ENCODE peak calls at places on chromosomes 11 and 22, in six cellular contexts. O, N, S, M, L and U are unnamed samples.

GRCh38 chr11:1267441-1268100 is 41.9 kb downstream of the TOLLIP start:
- DNase-seq in O (no peak), N (no peak), S (no peak), M (no peak), L (no peak), U (no peak)

GRCh38 chr22:19285831-19286230 is 5.7 kb downstream of the CLTCL1 start:
- DNase-seq in O (no peak), N (no peak), S (no peak), M (no peak), L (no peak), U (no peak)

GRCh38 chr11:134391656-134392055 is 20.4 kb downstream of the B3GAT1 start:
- DNase-seq in O (no peak), N (no peak), S (no peak), M (no peak), L (no peak), U (no peak)

GRCh38 chr22:39298194-39298987 is 21.0 kb downstream of the RPL3 start:
- DNase-seq in O (no peak), N (no peak), S (no peak), M (no peak), L (no peak), U (no peak)

GRCh38 chr22:24894220-24894975 is 52.1 kb downstream of the LHFPL7 start:
- DNase-seq in O (peak), N (no peak), S (peak), M (peak), L (no peak), U (no peak)

GRCh38 chr11:1446623-1447022 is 40.0 kb downstream of the MOB2 start:
- DNase-seq in O (no peak), N (no peak), S (no peak), M (no peak), L (no peak), U (no peak)

GRCh38 chr11:91220476-91221202 is 997.8 kb upstream of the CHORDC1 start:
- DNase-seq in O (peak), N (no peak), S (no peak), M (no peak), L (no peak), U (no peak)

GRCh38 chr11:89489930-89490329 is 1.2 kb downstream of the NOX4 start:
- DNase-seq in O (no peak), N (no peak), S (no peak), M (no peak), L (no peak), U (no peak)

GRCh38 chr11:64934765-64935633 is 694 bp downstream of the GPHA2 start:
- DNase-seq in O (no peak), N (peak), S (no peak), M (no peak), L (no peak), U (no peak)

GRCh38 chr11:17827006-17827405 is 92.4 kb downstream of the KCNC1 start:
- DNase-seq in O (peak), N (no peak), S (no peak), M (no peak), L (peak), U (no peak)

GRCh38 chr11:76152086-76152658 is 54.1 kb downstream of the WNT11 start:
- DNase-seq in O (peak), N (peak), S (peak), M (peak), L (peak), U (peak)

GRCh38 chr22:40628354-40629042 is 8.0 kb downstream of the MRTFA start:
- DNase-seq in O (no peak), N (no peak), S (no peak), M (no peak), L (no peak), U (peak)

GRCh38 chr22:22141771-22142591 is 102.6 kb upstream of the VPREB1 start:
- DNase-seq in O (no peak), N (no peak), S (no peak), M (no peak), L (no peak), U (no peak)

GRCh38 chr11:21511835-21512440 is 680.9 kb upstream of the ANO5 start:
- DNase-seq in O (peak), N (peak), S (peak), M (no peak), L (peak), U (peak)

GRCh38 chr22:40665312-40665711 is 14.0 kb upstream of the MCHR1 start:
- DNase-seq in O (no peak), N (no peak), S (no peak), M (peak), L (no peak), U (no peak)

GRCh38 chr22:27149886-27150529 is 492.6 kb downstream of the MIAT start:
- DNase-seq in O (no peak), N (no peak), S (no peak), M (no peak), L (no peak), U (no peak)

GRCh38 chr11:100682247-100682969 is 4.7 kb upstream of the ARHGAP42 start:
- DNase-seq in O (peak), N (no peak), S (no peak), M (no peak), L (no peak), U (no peak)

GRCh38 chr22:19823638-19824196 is 31.0 kb downstream of the GNB1L start:
- DNase-seq in O (no peak), N (peak), S (no peak), M (peak), L (no peak), U (peak)

GRCh38 chr22:27726726-27727449 is 74.7 kb downstream of the MN1 start:
- DNase-seq in O (peak), N (no peak), S (no peak), M (peak), L (no peak), U (peak)

GRCh38 chr11:8671242-8671641 is 11.2 kb downstream of the TRIM66 start:
- DNase-seq in O (peak), N (peak), S (no peak), M (peak), L (peak), U (no peak)

GRCh38 chr22:44407404-44408226 is 90.4 kb downstream of the RTL6 start:
- DNase-seq in O (no peak), N (peak), S (no peak), M (peak), L (no peak), U (peak)

GRCh38 chr11:86152006-86152862 is 83.3 kb upstream of the PICALM start:
- DNase-seq in O (no peak), N (no peak), S (no peak), M (no peak), L (no peak), U (no peak)

GRCh38 chr11:105027671-105028070 is 4.7 kb upstream of the CASP5 start:
- DNase-seq in O (no peak), N (no peak), S (no peak), M (no peak), L (no peak), U (no peak)

GRCh38 chr11:105022527-105022926 is 441 bp downstream of the CASP5 start:
- DNase-seq in O (no peak), N (no peak), S (no peak), M (no peak), L (no peak), U (no peak)

GRCh38 chr11:105024394-105024793 is 1.4 kb upstream of the CASP5 start:
- DNase-seq in O (no peak), N (no peak), S (no peak), M (no peak), L (no peak), U (no peak)

DNA sequence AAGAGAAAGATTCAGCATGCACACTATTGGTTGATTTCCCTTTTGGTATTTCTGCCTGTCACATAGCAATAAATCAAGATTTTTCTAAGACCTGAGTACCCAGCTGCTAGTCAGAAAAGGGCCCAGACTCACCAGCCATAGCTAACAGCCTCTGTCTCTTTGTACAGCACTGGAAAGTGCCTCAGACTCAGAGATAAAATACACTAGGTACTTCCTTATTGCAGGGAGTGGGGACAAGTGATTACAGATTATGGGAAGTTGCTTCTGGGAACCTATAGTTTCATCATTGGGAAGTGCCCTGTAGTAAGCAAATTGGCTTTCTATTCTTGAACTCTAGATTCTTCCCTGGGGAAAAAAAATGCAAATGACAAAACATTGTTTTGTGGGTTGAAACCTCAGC is at the start of gene CASP5:
- DNase-seq in O (no peak), N (no peak), S (no peak), M (no peak), L (no peak), U (no peak)
- TF ChIP-seq CTCF in O (no peak), N (no peak), S (no peak), M (no peak), L (no peak), U (no peak)

GRCh38 chr11:122578168-122578825 is 77.2 kb upstream of the UBASH3B start:
- DNase-seq in O (peak), N (no peak), S (no peak), M (no peak), L (no peak), U (no peak)
- TF ChIP-seq CTCF in O (no peak), N (peak), S (no peak), M (no peak), L (no peak), U (no peak)

DNA sequence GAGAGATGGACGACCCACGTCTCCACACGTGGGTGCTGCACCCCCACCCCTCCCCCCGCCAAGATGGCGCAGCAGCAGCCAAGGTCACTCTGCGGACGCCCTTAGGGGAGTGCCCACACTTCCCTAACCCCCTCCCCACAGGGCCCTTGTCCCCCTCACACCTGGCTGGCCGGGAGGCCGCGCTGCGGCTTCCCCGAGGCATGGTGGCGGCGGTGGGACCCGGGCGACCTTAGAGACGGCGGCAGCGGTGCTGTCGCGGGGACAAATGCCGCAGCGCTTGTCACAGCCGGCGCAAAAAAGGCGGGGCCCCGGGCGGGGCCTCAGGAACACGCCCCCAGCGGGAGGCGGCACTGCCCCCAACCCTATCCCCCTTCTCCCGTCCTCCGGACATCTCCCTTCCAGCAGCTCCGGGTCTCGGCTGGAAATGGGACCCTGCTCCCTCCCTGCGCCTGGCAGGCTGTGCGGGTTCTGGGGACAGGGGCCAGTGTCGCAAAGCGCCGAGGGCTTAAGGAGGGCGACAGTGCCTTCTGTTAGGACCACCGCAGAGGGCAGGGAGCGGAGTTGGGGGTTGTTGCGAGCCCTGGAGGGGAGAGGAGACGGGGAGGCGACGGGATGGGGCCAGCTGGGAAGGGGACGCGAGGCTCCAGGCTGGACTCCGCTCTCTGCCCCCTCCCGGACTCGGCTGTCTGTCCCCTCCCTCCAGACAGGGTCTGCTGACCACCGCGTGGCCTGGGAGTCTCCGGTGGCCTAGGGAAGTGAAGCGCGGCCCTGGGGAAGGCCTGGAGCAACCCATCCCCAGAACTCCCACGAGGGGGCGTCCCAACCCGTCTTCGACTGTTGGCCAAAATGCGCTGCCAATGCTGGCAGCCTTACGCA is at the start of gene CHCHD10:
- DNase-seq in O (peak), N (peak), S (peak), M (peak), L (peak), U (peak)
- TF ChIP-seq CTCF in O (peak), N (peak), S (peak), M (peak), L (peak), U (peak)

GRCh38 chr22:29078036-29078868 is 5.4 kb downstream of the KREMEN1 start:
- DNase-seq in O (no peak), N (no peak), S (no peak), M (no peak), L (no peak), U (no peak)
- TF ChIP-seq CTCF in O (no peak), N (no peak), S (no peak), M (no peak), L (no peak), U (no peak)

GRCh38 chr11:116873391-116873790 is 36.0 kb upstream of the APOA1 start:
- DNase-seq in O (no peak), N (no peak), S (no peak), M (no peak), L (no peak), U (no peak)

GRCh38 chr11:116871248-116871647 is 33.8 kb upstream of the APOA1 start:
- DNase-seq in O (no peak), N (no peak), S (no peak), M (no peak), L (no peak), U (no peak)

GRCh38 chr11:116875194-116875593 is 37.8 kb upstream of the APOA1 start:
- DNase-seq in O (no peak), N (no peak), S (no peak), M (no peak), L (no peak), U (no peak)

GRCh38 chr11:116876656-116877055 is 39.2 kb upstream of the APOA1 start:
- DNase-seq in O (no peak), N (no peak), S (no peak), M (no peak), L (no peak), U (no peak)

GRCh38 chr11:116874251-116874650 is 36.8 kb upstream of the APOA1 start:
- DNase-seq in O (no peak), N (no peak), S (no peak), M (no peak), L (no peak), U (no peak)
- TF ChIP-seq CTCF in O (no peak), N (no peak), S (no peak), M (no peak), L (no peak), U (no peak)

GRCh38 chr11:27390959-27391326 is 27.9 kb upstream of the CCDC34 start:
- DNase-seq in O (no peak), N (no peak), S (no peak), M (no peak), L (no peak), U (no peak)

GRCh38 chr11:27390318-27390958 is 27.4 kb upstream of the CCDC34 start:
- DNase-seq in O (peak), N (no peak), S (no peak), M (no peak), L (no peak), U (no peak)

GRCh38 chr11:27387362-27387761 is 24.3 kb upstream of the CCDC34 start:
- DNase-seq in O (no peak), N (no peak), S (no peak), M (no peak), L (no peak), U (no peak)

GRCh38 chr11:27388001-27388400 is 25.0 kb upstream of the CCDC34 start:
- DNase-seq in O (no peak), N (no peak), S (no peak), M (no peak), L (no peak), U (no peak)

GRCh38 chr11:27388869-27389268 is 25.9 kb upstream of the CCDC34 start:
- DNase-seq in O (no peak), N (no peak), S (no peak), M (no peak), L (no peak), U (no peak)
- TF ChIP-seq CTCF in O (no peak), N (no peak), S (no peak), M (no peak), L (no peak), U (no peak)